ENCODE peak calls at places on chromosomes 7 and 10, in ten cellular contexts. One of them, this sample, is unnamed.

GRCh38 chr7:45080958-45081669 is 7.7 kb downstream of the NACAD start:
- DNase-seq in stomach: no peak
- DNase-seq in GM23338: no peak
- DNase-seq in body of pancreas: no peak
- DNase-seq in fibroblast of the aortic adventitia: no peak
- DNase-seq in GM12865: no peak
- DNase-seq in left ventricle myocardium inferior: no peak
- DNase-seq in Peyer's patch: no peak
- DNase-seq in choroid plexus epithelial cell: no peak
- DNase-seq in HFF-Myc: no peak
- DNase-seq in this sample: no peak

GRCh38 chr10:118595598-118596425 is at the start of gene PRLHR:
- DNase-seq in HFF-Myc: no peak
- DNase-seq in body of pancreas: peak
- DNase-seq in left ventricle myocardium inferior: no peak
- DNase-seq in choroid plexus epithelial cell: peak
- DNase-seq in fibroblast of the aortic adventitia: peak
- DNase-seq in Peyer's patch: no peak
- DNase-seq in GM23338: peak
- DNase-seq in GM12865: no peak
- DNase-seq in stomach: no peak
- DNase-seq in this sample: no peak

GRCh38 chr10:92574545-92575377 is 868 bp upstream of the IDE start:
- DNase-seq in choroid plexus epithelial cell: peak
- DNase-seq in GM12865: peak
- DNase-seq in Peyer's patch: no peak
- DNase-seq in GM23338: peak
- DNase-seq in fibroblast of the aortic adventitia: peak
- DNase-seq in HFF-Myc: no peak
- DNase-seq in body of pancreas: no peak
- DNase-seq in stomach: no peak
- DNase-seq in left ventricle myocardium inferior: no peak
- DNase-seq in this sample: no peak

GRCh38 chr10:62231371-62231770 is 37.3 kb downstream of the RTKN2 start:
- DNase-seq in GM23338: no peak
- DNase-seq in choroid plexus epithelial cell: peak
- DNase-seq in body of pancreas: no peak
- DNase-seq in left ventricle myocardium inferior: no peak
- DNase-seq in fibroblast of the aortic adventitia: peak
- DNase-seq in GM12865: no peak
- DNase-seq in HFF-Myc: no peak
- DNase-seq in stomach: no peak
- DNase-seq in Peyer's patch: no peak
- DNase-seq in this sample: no peak

GRCh38 chr7:100607111-100607510 is 4.9 kb downstream of the PCOLCE start:
- DNase-seq in choroid plexus epithelial cell: no peak
- DNase-seq in HFF-Myc: no peak
- DNase-seq in stomach: no peak
- DNase-seq in body of pancreas: no peak
- DNase-seq in GM12865: no peak
- DNase-seq in Peyer's patch: no peak
- DNase-seq in GM23338: no peak
- DNase-seq in fibroblast of the aortic adventitia: peak
- DNase-seq in left ventricle myocardium inferior: no peak
- DNase-seq in this sample: no peak

GRCh38 chr10:72009430-72010081 is 45.4 kb downstream of the CHST3 start:
- DNase-seq in GM23338: peak
- DNase-seq in GM12865: no peak
- DNase-seq in Peyer's patch: no peak
- DNase-seq in HFF-Myc: peak
- DNase-seq in choroid plexus epithelial cell: peak
- DNase-seq in body of pancreas: peak
- DNase-seq in fibroblast of the aortic adventitia: peak
- DNase-seq in stomach: peak
- DNase-seq in left ventricle myocardium inferior: peak
- DNase-seq in this sample: no peak

GRCh38 chr10:12909836-12910185 is 91.7 kb downstream of the CCDC3 start:
- DNase-seq in left ventricle myocardium inferior: no peak
- DNase-seq in stomach: no peak
- DNase-seq in GM12865: no peak
- DNase-seq in GM23338: no peak
- DNase-seq in HFF-Myc: no peak
- DNase-seq in body of pancreas: no peak
- DNase-seq in choroid plexus epithelial cell: no peak
- DNase-seq in fibroblast of the aortic adventitia: no peak
- DNase-seq in Peyer's patch: no peak
- DNase-seq in this sample: no peak

GRCh38 chr10:70494536-70494935 is 16.0 kb downstream of the PALD1 start:
- DNase-seq in stomach: no peak
- DNase-seq in GM12865: peak
- DNase-seq in body of pancreas: no peak
- DNase-seq in HFF-Myc: no peak
- DNase-seq in choroid plexus epithelial cell: no peak
- DNase-seq in left ventricle myocardium inferior: no peak
- DNase-seq in fibroblast of the aortic adventitia: no peak
- DNase-seq in Peyer's patch: no peak
- DNase-seq in GM23338: no peak
- DNase-seq in this sample: no peak

GRCh38 chr7:35680403-35681013 is 14.4 kb downstream of the HERPUD2 start:
- DNase-seq in Peyer's patch: no peak
- DNase-seq in fibroblast of the aortic adventitia: no peak
- DNase-seq in GM23338: no peak
- DNase-seq in left ventricle myocardium inferior: no peak
- DNase-seq in GM12865: no peak
- DNase-seq in body of pancreas: no peak
- DNase-seq in choroid plexus epithelial cell: no peak
- DNase-seq in stomach: no peak
- DNase-seq in HFF-Myc: no peak
- DNase-seq in this sample: no peak

GRCh38 chr7:132956556-132956955 is 125.3 kb downstream of the CHCHD3 start:
- DNase-seq in body of pancreas: no peak
- DNase-seq in GM12865: no peak
- DNase-seq in GM23338: no peak
- DNase-seq in stomach: no peak
- DNase-seq in Peyer's patch: no peak
- DNase-seq in choroid plexus epithelial cell: no peak
- DNase-seq in left ventricle myocardium inferior: no peak
- DNase-seq in fibroblast of the aortic adventitia: no peak
- DNase-seq in HFF-Myc: no peak
- DNase-seq in this sample: no peak

GRCh38 chr10:79390551-79391229 is 43.4 kb downstream of the PPIF start:
- DNase-seq in choroid plexus epithelial cell: peak
- DNase-seq in GM12865: peak
- DNase-seq in fibroblast of the aortic adventitia: no peak
- DNase-seq in left ventricle myocardium inferior: peak
- DNase-seq in stomach: peak
- DNase-seq in HFF-Myc: no peak
- DNase-seq in GM23338: no peak
- DNase-seq in Peyer's patch: peak
- DNase-seq in body of pancreas: peak
- DNase-seq in this sample: no peak

GRCh38 chr7:26280723-26281122 is 10.9 kb upstream of the SNX10 start:
- DNase-seq in Peyer's patch: no peak
- DNase-seq in choroid plexus epithelial cell: no peak
- DNase-seq in GM23338: no peak
- DNase-seq in fibroblast of the aortic adventitia: no peak
- DNase-seq in stomach: no peak
- DNase-seq in left ventricle myocardium inferior: no peak
- DNase-seq in body of pancreas: no peak
- DNase-seq in GM12865: no peak
- DNase-seq in HFF-Myc: no peak
- DNase-seq in this sample: no peak

GRCh38 chr7:55063633-55064032 is 44.8 kb downstream of the EGFR start:
- DNase-seq in fibroblast of the aortic adventitia: no peak
- DNase-seq in choroid plexus epithelial cell: peak
- DNase-seq in Peyer's patch: no peak
- DNase-seq in left ventricle myocardium inferior: no peak
- DNase-seq in GM23338: no peak
- DNase-seq in stomach: no peak
- DNase-seq in body of pancreas: no peak
- DNase-seq in HFF-Myc: no peak
- DNase-seq in GM12865: no peak
- DNase-seq in this sample: no peak

GRCh38 chr7:38580485-38580884 is 50.7 kb downstream of the AMPH start:
- DNase-seq in fibroblast of the aortic adventitia: no peak
- DNase-seq in body of pancreas: no peak
- DNase-seq in HFF-Myc: no peak
- DNase-seq in left ventricle myocardium inferior: no peak
- DNase-seq in GM12865: no peak
- DNase-seq in stomach: no peak
- DNase-seq in Peyer's patch: no peak
- DNase-seq in choroid plexus epithelial cell: no peak
- DNase-seq in GM23338: no peak
- DNase-seq in this sample: no peak

GRCh38 chr7:95608344-95609173 is 12.2 kb upstream of the PDK4 start:
- DNase-seq in choroid plexus epithelial cell: peak
- DNase-seq in GM23338: peak
- DNase-seq in body of pancreas: peak
- DNase-seq in fibroblast of the aortic adventitia: peak
- DNase-seq in left ventricle myocardium inferior: peak
- DNase-seq in HFF-Myc: peak
- DNase-seq in GM12865: peak
- DNase-seq in stomach: peak
- DNase-seq in Peyer's patch: peak
- DNase-seq in this sample: peak

GRCh38 chr7:134450296-134451000 is 8.5 kb downstream of the AKR1B1 start:
- DNase-seq in HFF-Myc: no peak
- DNase-seq in body of pancreas: no peak
- DNase-seq in GM23338: no peak
- DNase-seq in stomach: no peak
- DNase-seq in fibroblast of the aortic adventitia: no peak
- DNase-seq in GM12865: no peak
- DNase-seq in choroid plexus epithelial cell: no peak
- DNase-seq in left ventricle myocardium inferior: no peak
- DNase-seq in Peyer's patch: no peak
- DNase-seq in this sample: no peak

GRCh38 chr7:156816943-156817572 is 75.9 kb downstream of the LMBR1 start:
- DNase-seq in body of pancreas: no peak
- DNase-seq in fibroblast of the aortic adventitia: peak
- DNase-seq in GM12865: peak
- DNase-seq in choroid plexus epithelial cell: peak
- DNase-seq in Peyer's patch: no peak
- DNase-seq in stomach: no peak
- DNase-seq in GM23338: no peak
- DNase-seq in left ventricle myocardium inferior: no peak
- DNase-seq in HFF-Myc: no peak
- DNase-seq in this sample: no peak

GRCh38 chr7:22559829-22560489 is 60.0 kb upstream of the STEAP1B start:
- DNase-seq in stomach: peak
- DNase-seq in body of pancreas: peak
- DNase-seq in fibroblast of the aortic adventitia: peak
- DNase-seq in GM12865: peak
- DNase-seq in Peyer's patch: no peak
- DNase-seq in left ventricle myocardium inferior: peak
- DNase-seq in choroid plexus epithelial cell: peak
- DNase-seq in HFF-Myc: no peak
- DNase-seq in GM23338: peak
- DNase-seq in this sample: no peak

GRCh38 chr7:157925383-157925875 is 588.6 kb downstream of the DNAJB6 start:
- DNase-seq in HFF-Myc: no peak
- DNase-seq in fibroblast of the aortic adventitia: no peak
- DNase-seq in stomach: no peak
- DNase-seq in body of pancreas: no peak
- DNase-seq in left ventricle myocardium inferior: no peak
- DNase-seq in Peyer's patch: no peak
- DNase-seq in GM12865: no peak
- DNase-seq in choroid plexus epithelial cell: no peak
- DNase-seq in GM23338: no peak
- DNase-seq in this sample: no peak

GRCh38 chr10:112221545-112221944 is 38.0 kb upstream of the GPAM start:
- DNase-seq in left ventricle myocardium inferior: no peak
- DNase-seq in HFF-Myc: no peak
- DNase-seq in body of pancreas: no peak
- DNase-seq in stomach: no peak
- DNase-seq in choroid plexus epithelial cell: peak
- DNase-seq in fibroblast of the aortic adventitia: peak
- DNase-seq in Peyer's patch: no peak
- DNase-seq in GM12865: no peak
- DNase-seq in GM23338: no peak
- DNase-seq in this sample: no peak

GRCh38 chr10:27360581-27361172 is 120.1 kb upstream of the ACBD5 start:
- DNase-seq in HFF-Myc: peak
- DNase-seq in stomach: peak
- DNase-seq in Peyer's patch: peak
- DNase-seq in GM23338: peak
- DNase-seq in body of pancreas: peak
- DNase-seq in fibroblast of the aortic adventitia: peak
- DNase-seq in left ventricle myocardium inferior: peak
- DNase-seq in choroid plexus epithelial cell: peak
- DNase-seq in GM12865: peak
- DNase-seq in this sample: peak

GRCh38 chr7:91771394-91771793 is 109.1 kb downstream of the MTERF1 start:
- DNase-seq in stomach: no peak
- DNase-seq in fibroblast of the aortic adventitia: peak
- DNase-seq in left ventricle myocardium inferior: no peak
- DNase-seq in GM12865: no peak
- DNase-seq in body of pancreas: no peak
- DNase-seq in HFF-Myc: no peak
- DNase-seq in choroid plexus epithelial cell: no peak
- DNase-seq in GM23338: no peak
- DNase-seq in Peyer's patch: no peak
- DNase-seq in this sample: no peak
- TF ChIP-seq CTCF in stomach: no peak
- TF ChIP-seq CTCF in fibroblast of the aortic adventitia: no peak
- TF ChIP-seq CTCF in left ventricle myocardium inferior: no peak
- TF ChIP-seq CTCF in GM12865: no peak
- TF ChIP-seq CTCF in body of pancreas: no peak
- TF ChIP-seq CTCF in HFF-Myc: no peak
- TF ChIP-seq CTCF in choroid plexus epithelial cell: no peak
- TF ChIP-seq CTCF in GM23338: no peak
- TF ChIP-seq CTCF in Peyer's patch: no peak
- TF ChIP-seq CTCF in this sample: no peak

GRCh38 chr10:97584798-97585438 is 729 bp downstream of the HOGA1 start:
- DNase-seq in Peyer's patch: no peak
- DNase-seq in choroid plexus epithelial cell: no peak
- DNase-seq in fibroblast of the aortic adventitia: no peak
- DNase-seq in GM12865: no peak
- DNase-seq in GM23338: no peak
- DNase-seq in left ventricle myocardium inferior: peak
- DNase-seq in stomach: no peak
- DNase-seq in body of pancreas: no peak
- DNase-seq in HFF-Myc: no peak
- DNase-seq in this sample: no peak
- H3K4me3 ChIP-seq in Peyer's patch: no peak
- H3K4me3 ChIP-seq in choroid plexus epithelial cell: no peak
- H3K4me3 ChIP-seq in fibroblast of the aortic adventitia: no peak
- H3K4me3 ChIP-seq in GM12865: no peak
- H3K4me3 ChIP-seq in GM23338: no peak
- H3K4me3 ChIP-seq in left ventricle myocardium inferior: peak
- H3K4me3 ChIP-seq in stomach: no peak
- H3K4me3 ChIP-seq in body of pancreas: no peak
- H3K4me3 ChIP-seq in HFF-Myc: no peak
- H3K4me3 ChIP-seq in this sample: peak

GRCh38 chr7:114405427-114405826 is 9.2 kb upstream of the FOXP2 start:
- DNase-seq in GM23338: peak
- DNase-seq in stomach: no peak
- DNase-seq in body of pancreas: no peak
- DNase-seq in HFF-Myc: no peak
- DNase-seq in Peyer's patch: no peak
- DNase-seq in choroid plexus epithelial cell: peak
- DNase-seq in GM12865: peak
- DNase-seq in left ventricle myocardium inferior: no peak
- DNase-seq in fibroblast of the aortic adventitia: peak
- DNase-seq in this sample: no peak
- TF ChIP-seq CTCF in GM23338: peak
- TF ChIP-seq CTCF in stomach: no peak
- TF ChIP-seq CTCF in body of pancreas: peak
- TF ChIP-seq CTCF in HFF-Myc: no peak
- TF ChIP-seq CTCF in Peyer's patch: peak
- TF ChIP-seq CTCF in choroid plexus epithelial cell: peak
- TF ChIP-seq CTCF in GM12865: peak
- TF ChIP-seq CTCF in left ventricle myocardium inferior: peak
- TF ChIP-seq CTCF in fibroblast of the aortic adventitia: peak
- TF ChIP-seq CTCF in this sample: peak

GRCh38 chr7:92723205-92723604 is 113.2 kb downstream of the CDK6 start:
- DNase-seq in stomach: no peak
- DNase-seq in GM23338: no peak
- DNase-seq in body of pancreas: no peak
- DNase-seq in left ventricle myocardium inferior: no peak
- DNase-seq in choroid plexus epithelial cell: peak
- DNase-seq in GM12865: no peak
- DNase-seq in Peyer's patch: no peak
- DNase-seq in HFF-Myc: no peak
- DNase-seq in fibroblast of the aortic adventitia: peak
- DNase-seq in this sample: no peak
- H3K4me3 ChIP-seq in stomach: no peak
- H3K4me3 ChIP-seq in GM23338: no peak
- H3K4me3 ChIP-seq in body of pancreas: no peak
- H3K4me3 ChIP-seq in left ventricle myocardium inferior: no peak
- H3K4me3 ChIP-seq in choroid plexus epithelial cell: no peak
- H3K4me3 ChIP-seq in GM12865: no peak
- H3K4me3 ChIP-seq in Peyer's patch: no peak
- H3K4me3 ChIP-seq in HFF-Myc: no peak
- H3K4me3 ChIP-seq in fibroblast of the aortic adventitia: no peak
- H3K4me3 ChIP-seq in this sample: no peak